ENCODE peak calls at places on chromosomes 6 and 20, in five cellular contexts. E, N, X, C and L are unnamed samples.

GRCh38 chr20:17680128-17680835 is 1.8 kb downstream of the RRBP1 start:
- DNase-seq in E (peak), N (peak), X (peak), C (peak), L (no peak)

GRCh38 chr6:21648475-21649050 is 55.0 kb downstream of the SOX4 start:
- DNase-seq in E (no peak), N (no peak), X (no peak), C (no peak), L (no peak)

GRCh38 chr20:50406610-50407136 is 103.5 kb upstream of the PTPN1 start:
- DNase-seq in E (no peak), N (no peak), X (no peak), C (no peak), L (no peak)

GRCh38 chr20:21101453-21102251 is 4.5 kb downstream of the LINC00237 start:
- DNase-seq in E (no peak), N (no peak), X (peak), C (no peak), L (no peak)

GRCh38 chr20:48912065-48912464 is 9.4 kb upstream of the ARFGEF2 start:
- DNase-seq in E (no peak), N (no peak), X (peak), C (no peak), L (no peak)

GRCh38 chr6:169371344-169372144 is 117.9 kb upstream of the THBS2 start:
- DNase-seq in E (peak), N (no peak), X (no peak), C (peak), L (no peak)

GRCh38 chr6:30894381-30894780 is 10.1 kb downstream of the DDR1 start:
- DNase-seq in E (no peak), N (no peak), X (no peak), C (no peak), L (no peak)

GRCh38 chr6:98669371-98669770 is 165.0 kb upstream of the POU3F2 start:
- DNase-seq in E (no peak), N (no peak), X (no peak), C (no peak), L (no peak)

GRCh38 chr6:143349530-143349929 is 101.0 kb downstream of the ADAT2 start:
- DNase-seq in E (no peak), N (no peak), X (no peak), C (no peak), L (no peak)